ENCODE peak calls at places on chromosomes 3 and 15, in five cellular contexts. Z is adrenal gland, Y is SJSA1, A is PC-3, F is cardiac muscle cell. C is an unnamed sample.

GRCh38 chr15:30924353-30924752 is 20.6 kb downstream of the FAN1 start:
- DNase-seq in Y (peak), Z (no peak), A (no peak), F (peak), C (no peak)

GRCh38 chr15:78059110-78059839 is 18.2 kb downstream of the TBC1D2B start:
- DNase-seq in Y (peak), Z (no peak), F (no peak), A (peak), C (peak)

GRCh38 chr3:115325539-115325938 is 178.5 kb upstream of the ZBTB20 start:
- DNase-seq in F (peak), Z (no peak), A (peak), Y (no peak), C (no peak)

GRCh38 chr3:178714971-178715832 is 179.0 kb downstream of the KCNMB2 start:
- DNase-seq in F (no peak), Y (no peak), Z (no peak), A (no peak), C (no peak)

GRCh38 chr15:29074045-29074444 is 188.3 kb downstream of the APBA2 start:
- DNase-seq in A (peak), Y (no peak), Z (no peak), F (peak), C (no peak)

GRCh38 chr15:60155661-60156060 is 151.6 kb downstream of the FOXB1 start:
- DNase-seq in F (peak), Y (peak), Z (no peak), A (peak), C (no peak)

GRCh38 chr15:89625716-89626115 is 29.6 kb downstream of the KIF7 start:
- DNase-seq in Y (no peak), F (no peak), A (no peak), Z (no peak), C (no peak)

GRCh38 chr3:13157986-13158385 is 84.8 kb upstream of the IQSEC1 start:
- DNase-seq in Z (no peak), A (no peak), F (no peak), Y (no peak), C (no peak)

GRCh38 chr15:54273928-54274327 is 295.7 kb downstream of the UNC13C start:
- DNase-seq in A (no peak), Z (no peak), Y (no peak), F (no peak), C (peak)

GRCh38 chr3:67509471-67510075 is 144.8 kb downstream of the SUCLG2 start:
- DNase-seq in Z (no peak), A (no peak), F (no peak), Y (no peak), C (no peak)

GRCh38 chr15:31031471-31032064 is 40.1 kb upstream of the MTMR10 start:
- DNase-seq in F (peak), Z (no peak), A (no peak), Y (no peak), C (no peak)

GRCh38 chr3:105868450-105868744 is 415 bp downstream of the CBLB start:
- DNase-seq in A (peak), F (peak), Y (no peak), Z (peak), C (peak)

GRCh38 chr15:55659481-55659880 is 71.3 kb upstream of the PYGO1 start:
- DNase-seq in A (no peak), F (no peak), Y (no peak), Z (no peak), C (peak)

GRCh38 chr3:53255360-53255774 is 455 bp downstream of the TKT start:
- DNase-seq in Z (no peak), A (no peak), Y (peak), F (peak), C (peak)

GRCh38 chr3:33808559-33808958 is 10.1 kb downstream of the PDCD6IP start:
- DNase-seq in A (peak), F (no peak), Z (no peak), Y (no peak), C (no peak)

GRCh38 chr3:64859625-64860590 is 172.1 kb upstream of the ADAMTS9 start:
- DNase-seq in F (peak), Y (peak), Z (no peak), A (no peak), C (no peak)

GRCh38 chr15:90592144-90592887 is 62.6 kb downstream of the CRTC3 start:
- DNase-seq in A (peak), Z (no peak), Y (no peak), F (peak), C (no peak)

GRCh38 chr15:35003928-35004327 is 15.8 kb upstream of the ZNF770 start:
- DNase-seq in Z (no peak), F (no peak), A (no peak), Y (no peak), C (no peak)

GRCh38 chr3:113534365-113534764 is 2.0 kb downstream of the SIDT1 start:
- DNase-seq in F (no peak), A (no peak), Y (no peak), Z (no peak), C (no peak)

GRCh38 chr3:40523781-40524180 is 979 bp upstream of the ZNF621 start:
- DNase-seq in F (no peak), Y (peak), Z (peak), A (peak), C (no peak)

GRCh38 chr15:83282859-83283812 is 1.3 kb downstream of the BNC1 start:
- DNase-seq in Y (peak), Z (no peak), A (peak), F (peak), C (no peak)

GRCh38 chr15:78131295-78132021 is at the start of gene CIB2:
- DNase-seq in A (peak), Z (peak), F (peak), Y (peak), C (peak)

GRCh38 chr15:88701561-88702095 is 62.8 kb downstream of the ISG20 start:
- DNase-seq in Y (no peak), A (peak), F (peak), Z (no peak), C (no peak)

GRCh38 chr3:171268677-171269076 is 191.5 kb downstream of the TNIK start:
- DNase-seq in A (no peak), Z (no peak), Y (no peak), F (no peak), C (no peak)

GRCh38 chr3:46504780-46505179 is 7.0 kb downstream of the RTP3 start:
- DNase-seq in Z (no peak), Y (no peak), F (no peak), A (no peak), C (no peak)

GRCh38 chr3:53171109-53171453 is 10.1 kb downstream of the PRKCD start:
- DNase-seq in A (no peak), Y (no peak), Z (no peak), F (no peak), C (no peak)

GRCh38 chr3:178671261-178672191 is 135.3 kb downstream of the KCNMB2 start:
- DNase-seq in A (peak), Y (no peak), Z (no peak), F (peak), C (no peak)

GRCh38 chr15:33941279-33942063 is 26.8 kb upstream of the CHRM5 start:
- DNase-seq in A (no peak), F (no peak), Z (no peak), Y (no peak), C (no peak)

DNA sequence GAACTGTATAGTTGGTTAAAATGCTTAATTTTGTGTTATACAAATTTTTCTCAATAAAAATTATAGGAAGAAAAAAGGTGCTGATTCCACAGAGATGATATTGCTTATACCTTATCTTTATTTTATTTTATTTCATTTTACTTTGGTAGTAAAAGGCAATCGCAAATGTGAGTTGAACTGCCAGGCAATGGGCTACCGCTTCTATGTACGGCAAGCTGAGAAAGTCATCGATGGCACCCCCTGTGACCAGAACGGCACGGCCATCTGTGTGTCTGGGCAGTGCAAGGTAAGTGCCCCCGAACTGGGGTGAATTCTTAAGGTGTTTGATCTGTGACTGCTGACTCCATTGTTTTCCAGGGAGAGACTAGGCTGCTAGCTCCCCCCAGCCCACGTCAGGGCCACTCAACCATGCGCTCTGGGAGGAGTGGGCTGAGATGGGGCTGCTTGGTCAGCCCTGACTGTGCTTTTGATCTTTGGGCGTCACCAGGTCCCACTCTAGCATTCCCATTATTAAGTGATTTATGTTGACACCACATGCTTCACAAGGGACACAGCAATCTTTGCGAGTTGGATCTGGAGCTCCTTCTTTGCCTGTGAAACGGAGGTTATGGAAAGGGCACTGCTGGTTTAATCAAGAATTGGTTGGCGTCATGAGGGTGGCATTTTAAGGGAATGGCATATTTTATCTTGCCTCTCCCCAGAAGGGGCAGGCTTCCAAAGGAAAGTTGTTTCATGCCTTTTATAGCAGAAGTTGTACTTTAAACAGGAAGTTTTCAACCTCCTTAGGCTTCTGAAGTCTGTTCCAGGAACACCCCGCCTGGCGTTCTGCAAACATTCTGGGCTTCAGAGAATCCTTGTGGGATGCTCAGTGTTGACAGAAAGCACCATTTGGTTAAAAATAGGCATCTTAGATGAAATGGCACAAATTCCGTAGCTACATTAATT is 296.5 kb downstream of the THSD4 start:
- DNase-seq in F (peak), Y (peak), Z (no peak), A (peak), C (no peak)
- H3K27ac ChIP-seq in F (no peak), Y (peak), Z (no peak), A (no peak), C (no peak)

GRCh38 chr15:39969871-39970270 is 36.0 kb downstream of the EIF2AK4 start:
- DNase-seq in Y (no peak), F (peak), Z (peak), A (no peak), C (no peak)

GRCh38 chr15:39963806-39964205 is 29.9 kb downstream of the EIF2AK4 start:
- DNase-seq in A (no peak), Z (no peak), Y (no peak), F (no peak), C (no peak)

GRCh38 chr15:39968273-39969001 is 34.5 kb downstream of the EIF2AK4 start:
- DNase-seq in Z (no peak), A (no peak), F (no peak), Y (no peak), C (no peak)

GRCh38 chr15:39969002-39969394 is 35.1 kb downstream of the EIF2AK4 start:
- DNase-seq in Z (no peak), A (no peak), F (no peak), Y (no peak), C (no peak)

GRCh38 chr15:39966521-39966920 is 32.6 kb downstream of the EIF2AK4 start:
- DNase-seq in A (no peak), F (no peak), Y (no peak), Z (no peak), C (no peak)
- H3K27ac ChIP-seq in A (no peak), F (no peak), Y (no peak), Z (no peak), C (no peak)

DNA sequence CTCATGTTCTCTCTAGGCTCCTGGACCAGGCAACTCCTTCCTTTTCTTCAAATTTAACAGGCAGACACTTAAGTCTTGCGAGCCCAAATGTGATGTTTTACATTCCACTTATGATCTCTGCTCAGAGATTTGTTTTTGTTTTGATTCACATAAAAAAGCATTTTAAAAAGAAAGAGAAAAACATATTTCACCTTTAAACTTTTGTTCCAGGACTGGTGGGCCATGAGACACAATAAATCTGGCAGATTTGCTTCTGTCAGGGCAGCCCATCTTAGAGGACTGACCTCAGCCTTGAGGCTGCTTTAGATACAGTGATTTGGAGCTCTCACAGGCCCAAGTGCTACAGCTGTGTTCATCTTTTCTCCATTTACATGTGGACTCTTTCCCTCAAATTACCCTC is 52.0 kb downstream of the CMSS1 start:
- DNase-seq in F (no peak), Y (no peak), Z (no peak), A (no peak), C (no peak)
- H3K27ac ChIP-seq in F (no peak), Y (no peak), Z (no peak), A (no peak), C (peak)

DNA sequence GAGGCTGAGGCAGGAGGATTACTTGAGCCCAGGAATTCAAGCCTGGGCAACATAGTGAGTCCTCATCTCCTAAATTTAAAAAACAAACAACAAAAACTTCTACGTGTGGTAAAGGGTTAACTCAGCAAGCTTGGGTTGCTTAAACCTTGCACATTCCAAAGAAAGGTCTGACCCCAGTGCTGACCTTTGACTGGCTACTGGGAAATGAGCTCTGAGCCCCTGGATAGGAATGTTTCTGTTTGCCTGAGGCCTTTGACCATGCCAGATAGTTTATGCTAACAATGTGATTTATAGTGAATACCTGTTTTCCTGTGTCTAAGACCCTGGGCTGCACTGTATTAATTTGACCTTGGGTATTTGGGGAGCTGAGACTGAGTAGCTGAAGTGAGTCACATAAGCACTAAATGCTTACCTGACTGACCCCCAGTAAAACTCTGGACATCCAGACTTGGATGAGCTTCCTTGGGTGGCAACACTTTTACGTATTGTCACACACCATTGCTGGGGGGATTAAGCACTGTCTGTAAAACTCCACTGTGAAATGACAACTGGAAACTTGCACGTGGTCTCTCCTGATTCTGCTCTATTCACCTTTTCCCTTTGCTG is 20.7 kb downstream of the TCAIM start:
- DNase-seq in Z (no peak), A (no peak), Y (no peak), F (no peak), C (no peak)
- H3K27ac ChIP-seq in Z (no peak), A (no peak), Y (no peak), F (peak), C (no peak)

DNA sequence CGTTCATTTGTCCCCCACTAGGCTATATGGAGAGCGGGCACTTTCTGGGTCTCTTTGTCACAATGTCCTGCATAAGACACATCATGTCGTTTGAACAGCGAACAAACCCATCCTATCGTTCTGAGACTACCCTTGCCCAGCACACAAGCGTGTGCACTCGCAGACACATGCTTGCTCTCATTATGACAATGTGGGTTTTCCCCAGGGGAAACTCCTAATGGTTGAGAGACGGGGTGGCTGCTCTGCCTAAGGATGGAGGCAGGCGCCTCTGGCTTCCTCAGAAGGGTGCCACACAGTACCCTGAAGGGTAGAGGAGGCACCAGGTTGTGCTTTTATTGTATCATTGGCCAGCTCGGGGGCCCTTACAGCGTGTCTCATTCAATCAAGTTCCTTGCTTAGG is 51.0 kb upstream of the MYZAP start:
- DNase-seq in A (no peak), Z (no peak), Y (no peak), F (no peak), C (no peak)
- H3K27ac ChIP-seq in A (no peak), Z (no peak), Y (no peak), F (peak), C (no peak)

DNA sequence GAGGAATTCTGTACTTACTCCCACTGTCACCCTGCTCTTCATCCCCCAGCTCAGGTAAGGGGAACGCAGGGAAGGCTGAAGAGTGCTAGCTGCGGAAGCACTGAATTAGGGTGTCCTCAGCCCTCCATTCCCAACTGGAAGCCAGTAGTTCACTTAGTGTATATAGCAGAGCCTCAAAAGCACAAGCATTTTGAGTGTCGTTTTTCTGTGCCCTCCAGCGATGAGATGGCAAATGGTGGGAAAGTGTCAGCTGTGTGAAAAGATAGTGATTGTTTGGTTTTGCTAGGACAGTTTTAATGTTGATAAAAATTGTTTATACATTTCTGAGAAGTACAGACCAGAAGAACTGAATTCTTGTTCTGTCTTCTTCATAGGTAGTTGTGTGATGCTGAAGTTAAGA is 10.8 kb downstream of the MRPS22 start:
- DNase-seq in Z (no peak), F (no peak), Y (no peak), A (no peak), C (no peak)
- H3K27ac ChIP-seq in Z (no peak), F (peak), Y (no peak), A (no peak), C (peak)

GRCh38 chr3:71317140-71317539 is 266.4 kb downstream of the FOXP1 start:
- DNase-seq in A (no peak), F (no peak), Y (no peak), Z (no peak), C (no peak)

GRCh38 chr3:71316378-71316777 is 267.1 kb downstream of the FOXP1 start:
- DNase-seq in Y (no peak), A (no peak), F (no peak), Z (no peak), C (no peak)

GRCh38 chr3:71318459-71318827 is 265.1 kb downstream of the FOXP1 start:
- DNase-seq in A (no peak), Z (no peak), Y (no peak), F (no peak), C (no peak)

GRCh38 chr3:71317749-71318458 is 265.6 kb downstream of the FOXP1 start:
- DNase-seq in Y (no peak), A (no peak), F (no peak), Z (no peak), C (no peak)

GRCh38 chr3:71319771-71320170 is 263.8 kb downstream of the FOXP1 start:
- DNase-seq in F (no peak), Y (no peak), A (no peak), Z (no peak), C (no peak)
- H3K27ac ChIP-seq in F (no peak), Y (no peak), A (no peak), Z (no peak), C (no peak)

GRCh38 chr3:56801597-56802410 is at the start of gene ARHGEF3:
- DNase-seq in A (peak), Z (peak), Y (peak), F (peak), C (peak)
- H3K27ac ChIP-seq in A (peak), Z (peak), Y (no peak), F (no peak), C (peak)

GRCh38 chr3:97823081-97823480 is 1.3 kb downstream of the CRYBG3 start:
- DNase-seq in Y (peak), F (peak), Z (no peak), A (peak), C (no peak)
- H3K27ac ChIP-seq in Y (no peak), F (no peak), Z (no peak), A (no peak), C (peak)

DNA sequence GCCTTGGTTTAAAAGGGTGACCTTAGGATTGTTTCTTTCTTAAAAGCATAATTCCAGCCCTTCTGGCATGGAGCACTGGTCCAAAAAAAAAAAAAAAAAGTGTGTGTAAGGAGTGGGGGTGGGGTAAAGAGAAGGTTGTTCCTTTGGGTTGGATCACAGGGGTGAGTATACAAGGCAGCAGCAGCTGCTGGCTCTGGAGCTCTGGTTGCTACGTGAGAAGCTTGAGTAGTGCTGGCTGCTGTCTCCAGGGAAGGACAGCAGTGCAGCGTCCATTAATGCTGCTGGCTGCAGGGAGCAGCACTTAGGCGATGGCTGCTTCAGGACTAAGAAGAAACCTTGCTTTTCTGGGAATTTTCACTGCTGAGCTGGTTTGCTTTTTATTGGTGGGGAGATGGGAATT is 2.3 kb downstream of the SETD5 start:
- DNase-seq in Y (peak), F (peak), A (peak), Z (peak), C (peak)
- H3K27ac ChIP-seq in Y (peak), F (peak), A (peak), Z (peak), C (peak)